ENCODE peak calls at places on chromosomes 5 and 9, in eight cellular contexts. H, T, W, R, M, X, F and Z are unnamed samples.

GRCh38 chr9:37986771-37987258 is 82.2 kb downstream of the SHB start:
- DNase-seq in X (no peak), F (no peak), H (no peak), R (no peak), T (no peak), M (no peak), W (no peak), Z (no peak)

GRCh38 chr5:114062940-114063867 is 298.7 kb upstream of the KCNN2 start:
- DNase-seq in R (no peak), M (no peak), F (no peak), T (no peak), W (no peak), H (no peak), X (peak; percentile 3), Z (peak; percentile 17)

GRCh38 chr5:2017540-2018389 is 135.0 kb upstream of the IRX4 start:
- DNase-seq in T (peak; percentile 42), H (no peak), M (peak; percentile 46), W (peak; percentile 70), F (peak; percentile 33), X (peak; percentile 52), R (peak; percentile 34), Z (peak; percentile 50)

GRCh38 chr5:43483210-43484048 is at the start of gene TMEM267:
- DNase-seq in M (peak; percentile 95), T (peak; percentile 92), W (peak; percentile 92), F (peak; percentile 96), R (peak; percentile 99), H (peak; percentile 97), X (peak; percentile 97), Z (peak; percentile 96)

GRCh38 chr5:5665225-5666075 is 243.0 kb downstream of the ICE1 start:
- DNase-seq in T (no peak), X (peak; percentile 87), H (no peak), R (peak; percentile 0), M (no peak), W (no peak), F (no peak), Z (no peak)

GRCh38 chr9:111992523-111992922 is 95.9 kb downstream of the UGCG start:
- DNase-seq in M (no peak), W (no peak), R (peak; percentile 79), T (no peak), H (no peak), F (peak; percentile 76), X (peak; percentile 79), Z (no peak)

GRCh38 chr5:74957029-74957781 is 91.0 kb upstream of the FAM169A start:
- DNase-seq in W (no peak), R (no peak), H (no peak), X (no peak), T (no peak), M (no peak), F (no peak), Z (no peak)

GRCh38 chr5:95194856-95195255 is 90.0 kb downstream of the MCTP1 start:
- DNase-seq in W (no peak), R (no peak), X (no peak), F (no peak), T (no peak), H (no peak), M (no peak), Z (no peak)

GRCh38 chr9:21294904-21295538 is 10.1 kb downstream of the IFNA5 start:
- DNase-seq in W (no peak), H (no peak), M (no peak), X (no peak), R (no peak), F (peak; percentile 7), T (no peak), Z (no peak)
- TF ChIP-seq EZH2phosphoT487 in W (no peak), H (no peak), M (no peak), X (no peak), R (no peak), F (no peak), T (no peak), Z (no peak)

GRCh38 chr5:36691993-36692392 is 85.6 kb downstream of the SLC1A3 start:
- DNase-seq in M (no peak), H (no peak), F (no peak), R (peak; percentile 81), W (no peak), X (no peak), T (no peak), Z (peak; percentile 9)
- TF ChIP-seq EZH2phosphoT487 in M (no peak), H (no peak), F (no peak), R (no peak), W (no peak), X (no peak), T (no peak), Z (no peak)

DNA sequence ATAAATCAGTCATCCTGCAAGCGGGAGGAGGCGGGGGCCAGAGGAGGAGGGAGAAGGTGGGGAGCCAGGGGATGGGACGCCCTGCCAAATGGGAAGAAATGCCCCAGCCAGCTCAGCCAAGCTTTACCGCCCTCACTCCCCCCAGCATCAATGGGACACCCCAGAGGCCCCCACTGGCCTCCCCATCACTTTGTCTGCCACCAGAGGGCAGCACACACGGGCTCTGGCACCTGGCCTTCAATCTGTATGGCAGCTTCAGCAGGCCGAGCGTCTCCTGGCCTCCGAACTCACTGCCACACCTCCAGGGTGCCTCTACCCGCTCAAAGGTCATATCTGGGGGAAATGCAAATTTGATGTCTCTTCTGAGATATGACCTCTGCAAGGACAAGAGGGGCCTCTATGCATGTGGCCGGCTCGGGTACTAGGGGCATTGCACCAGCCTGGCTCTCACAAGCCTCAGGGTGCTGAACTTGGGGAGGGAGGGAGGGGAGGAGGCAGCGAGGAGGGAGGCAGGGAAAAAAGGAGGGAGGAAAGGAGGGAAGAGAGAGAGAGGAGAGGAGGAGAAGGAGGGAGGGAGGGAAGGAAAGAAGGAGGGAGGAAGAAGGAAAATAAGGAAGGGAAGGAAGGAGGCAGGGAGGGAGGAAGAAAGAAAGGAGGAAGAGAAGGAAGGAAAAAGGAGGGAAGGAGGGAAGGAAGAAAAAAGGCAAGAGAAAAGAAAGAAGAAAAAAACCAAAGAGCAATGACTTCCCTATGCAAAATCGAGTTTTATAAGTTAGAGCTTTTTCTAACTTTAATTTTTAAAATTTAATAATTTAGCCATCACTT is 656 bp upstream of the GFI1B start:
- DNase-seq in T (peak; percentile 82), W (peak; percentile 84), F (peak; percentile 56), H (peak; percentile 78), M (peak; percentile 82), X (peak; percentile 53), R (peak; percentile 68), Z (peak; percentile 79)
- TF ChIP-seq EZH2phosphoT487 in T (no peak), W (no peak), F (no peak), H (no peak), M (no peak), X (no peak), R (no peak), Z (no peak)

GRCh38 chr5:38672059-38672791 is 115.8 kb upstream of the LIFR start:
- DNase-seq in M (no peak), T (no peak), F (no peak), X (peak; percentile 89), H (peak; percentile 77), W (no peak), R (peak; percentile 21), Z (no peak)
- TF ChIP-seq EZH2phosphoT487 in M (no peak), T (no peak), F (no peak), X (no peak), H (no peak), W (no peak), R (no peak), Z (no peak)

GRCh38 chr9:18568969-18569368 is 95.0 kb downstream of the ADAMTSL1 start:
- DNase-seq in H (no peak), T (peak; percentile 48), W (peak; percentile 11), R (peak; percentile 34), M (no peak), X (no peak), F (no peak), Z (no peak)

GRCh38 chr9:18569941-18570630 is 96.1 kb downstream of the ADAMTSL1 start:
- DNase-seq in M (no peak), X (peak; percentile 13), R (peak; percentile 18), F (no peak), T (no peak), H (no peak), W (no peak), Z (no peak)

GRCh38 chr9:18564018-18564880 is 90.3 kb downstream of the ADAMTSL1 start:
- DNase-seq in R (no peak), W (no peak), X (no peak), H (no peak), T (no peak), F (no peak), M (no peak), Z (no peak)

DNA sequence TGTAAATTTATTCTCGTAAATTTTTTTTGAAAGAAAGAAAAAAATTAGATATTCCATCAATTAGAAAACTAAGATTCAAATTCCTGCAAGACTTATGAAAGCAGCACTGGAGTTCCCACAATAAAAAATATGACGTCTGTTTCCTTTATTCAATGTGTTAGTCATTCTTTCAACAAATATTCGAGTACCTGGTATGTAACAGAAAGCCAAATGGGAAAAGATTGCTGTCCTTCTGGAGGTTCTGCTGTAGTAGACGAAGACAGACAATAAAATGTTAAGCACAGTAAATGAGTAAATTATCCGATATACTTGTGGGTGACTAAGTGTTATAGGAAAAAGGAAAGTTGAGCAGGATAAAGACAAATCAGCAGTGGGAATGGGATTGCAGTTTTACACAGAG is 92.2 kb downstream of the ADAMTSL1 start:
- DNase-seq in R (peak; percentile 78), T (no peak), W (no peak), F (no peak), X (peak; percentile 83), M (no peak), H (no peak), Z (no peak)
- TF ChIP-seq EZH2phosphoT487 in R (no peak), T (no peak), W (no peak), F (no peak), X (no peak), M (no peak), H (no peak), Z (no peak)

GRCh38 chr9:137671721-137672120 is 52.9 kb downstream of the EHMT1 start:
- DNase-seq in X (no peak), R (no peak), H (no peak), T (no peak), F (no peak), W (no peak), M (no peak), Z (no peak)
- TF ChIP-seq EZH2phosphoT487 in X (no peak), R (no peak), H (no peak), T (no peak), F (no peak), W (no peak), M (no peak), Z (no peak)